ENCODE peak calls at places on chromosomes 13 and 19, in five cellular contexts. B is uterus, Q is mesendoderm, W is left ventricle myocardium inferior, A is aorta. R is an unnamed sample. For H3K4me1 and H3K27me3, the result is how much of the 10 kb centered on the place peaks cover.

GRCh38 chr13:89568276-89568675 is 1779.2 kb upstream of the MIR17HG start:
- DNase-seq in B (no peak), Q (no peak), W (no peak), A (no peak), R (no peak)

GRCh38 chr13:90118467-90119071 is 1228.9 kb upstream of the MIR17HG start:
- DNase-seq in B (no peak), Q (peak), W (no peak), A (no peak), R (no peak)

GRCh38 chr13:40060318-40061007 is 405.0 kb downstream of the COG6 start:
- DNase-seq in B (peak), Q (no peak), W (peak), A (peak), R (no peak)

GRCh38 chr13:93309886-93310520 is 83.4 kb downstream of the GPC6 start:
- DNase-seq in B (no peak), Q (peak), W (no peak), A (no peak), R (no peak)

GRCh38 chr13:109402976-109403375 is 383.4 kb downstream of the IRS2 start:
- DNase-seq in B (no peak), Q (no peak), W (no peak), A (no peak), R (no peak)

GRCh38 chr13:113102727-113103126 is 2.9 kb upstream of the F7 start:
- DNase-seq in B (no peak), Q (no peak), W (no peak), A (no peak), R (no peak)

GRCh38 chr19:4749870-4750269 is 26.2 kb upstream of the DPP9 start:
- DNase-seq in B (no peak), Q (no peak), W (no peak), A (no peak), R (no peak)

GRCh38 chr19:48878219-48879024 is 6.2 kb downstream of the PPP1R15A start:
- DNase-seq in B (no peak), Q (no peak), W (no peak), A (peak), R (peak)

GRCh38 chr13:67650471-67650870 is 420.3 kb upstream of the PCDH9 start:
- DNase-seq in B (no peak), Q (no peak), W (no peak), A (no peak), R (no peak)

GRCh38 chr19:48770223-48770622 is 14.9 kb downstream of the FGF21 start:
- DNase-seq in B (no peak), Q (no peak), W (no peak), A (no peak), R (no peak)

GRCh38 chr13:34462843-34463242 is 479.2 kb upstream of the NBEA start:
- DNase-seq in B (no peak), Q (no peak), W (peak), A (no peak), R (no peak)

GRCh38 chr13:112205990-112206389 is 139.0 kb downstream of the SOX1 start:
- DNase-seq in B (no peak), Q (no peak), W (no peak), A (no peak), R (no peak)

GRCh38 chr13:91184244-91184926 is 163.1 kb upstream of the MIR17HG start:
- DNase-seq in B (no peak), Q (no peak), W (no peak), A (no peak), R (no peak)

GRCh38 chr19:17946965-17947784 is 14.4 kb downstream of the CCDC124 start:
- DNase-seq in B (no peak), Q (peak), W (no peak), A (peak), R (peak)

GRCh38 chr13:52975969-52976368 is 52.6 kb upstream of the OLFM4 start:
- DNase-seq in B (no peak), Q (no peak), W (no peak), A (no peak), R (no peak)

DNA sequence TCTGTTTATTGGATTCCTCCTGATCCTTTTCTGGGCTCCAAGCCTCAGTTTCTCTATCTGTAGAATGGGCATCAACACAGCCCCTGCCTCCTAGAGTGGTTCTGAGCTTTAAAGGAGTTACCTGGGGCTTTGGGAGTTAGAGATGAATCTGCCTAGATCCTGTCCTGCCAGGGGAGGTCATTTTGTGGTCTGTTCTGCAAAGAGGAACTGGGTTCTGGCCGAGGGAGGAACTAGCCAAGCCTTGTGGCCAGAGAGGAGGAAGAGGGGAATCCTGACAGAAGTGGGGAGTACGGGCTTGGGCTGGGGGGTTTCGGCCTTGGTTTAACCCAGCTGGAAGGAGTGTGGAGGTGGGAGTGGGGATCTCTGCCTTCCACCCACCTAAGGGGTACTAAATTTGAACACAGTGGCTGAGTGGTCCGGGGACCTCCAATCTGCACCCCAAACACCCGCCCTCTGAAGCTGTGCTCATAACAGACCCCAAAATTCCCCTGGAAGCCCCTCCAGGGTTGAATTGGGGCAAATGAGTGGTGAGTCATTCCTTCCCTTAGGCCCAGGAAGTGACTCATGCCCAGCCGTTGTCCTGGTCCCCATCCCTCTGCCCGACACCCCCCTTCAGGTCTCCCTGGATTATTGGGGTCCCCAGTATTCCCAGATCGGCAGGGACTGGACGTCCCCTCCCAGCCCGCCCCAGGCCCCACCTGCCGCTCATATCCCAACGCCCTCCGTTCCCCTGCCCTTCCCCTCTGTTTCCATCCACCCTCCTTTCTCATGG is 2.8 kb downstream of the ADGRE5 start:
- DNase-seq in B (peak), Q (peak), W (no peak), A (peak), R (no peak)
- H3K4me1 ChIP-seq in B (under half), Q (under half), W (half or more), A (under half), R (under half)

DNA sequence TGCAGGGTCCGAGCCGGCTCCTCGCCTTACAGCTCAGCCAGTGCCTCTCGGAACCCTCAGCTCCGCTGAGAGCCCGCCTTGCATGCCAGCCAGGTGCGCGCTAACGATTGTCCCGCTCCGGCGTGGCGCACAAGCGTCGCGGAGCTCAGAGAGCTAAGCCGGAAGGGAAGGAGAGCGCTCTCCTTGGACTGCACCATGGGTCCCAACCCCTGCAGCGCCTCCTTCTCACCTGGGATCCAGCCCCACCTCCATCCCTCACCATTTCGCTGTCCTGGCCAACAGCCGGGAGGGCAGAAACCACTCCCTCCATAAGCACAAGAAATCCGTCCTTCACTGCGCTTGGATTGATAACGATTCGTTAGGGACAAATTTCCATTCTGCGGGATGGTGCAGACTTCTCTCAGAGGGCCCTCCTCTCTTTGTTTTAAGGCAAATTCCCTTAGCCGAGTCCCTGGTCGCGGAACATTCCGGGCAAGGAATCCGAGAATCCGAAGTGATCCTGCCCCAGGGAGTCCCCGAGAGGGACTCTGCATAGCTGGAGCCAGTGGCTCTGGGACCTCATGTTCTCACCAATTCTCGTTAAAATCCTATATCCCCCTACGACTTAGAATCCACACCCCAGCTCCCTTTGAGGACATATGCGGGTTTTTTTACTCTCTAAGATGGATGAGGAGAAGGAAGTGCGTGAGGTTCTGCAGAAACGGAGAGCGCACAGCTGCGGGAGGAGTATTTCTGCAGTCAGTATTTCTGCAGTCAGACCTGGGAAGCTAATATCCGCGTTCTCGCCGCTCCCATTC is 2.8 kb downstream of the GSX1 start:
- DNase-seq in B (no peak), Q (peak), W (no peak), A (no peak), R (no peak)
- H3K27me3 ChIP-seq in B (under half), Q (half or more), W (half or more), A (under half), R (under half)

GRCh38 chr13:19967619-19968018 is 9.1 kb downstream of the ZMYM2 start:
- DNase-seq in B (no peak), Q (no peak), W (no peak), A (no peak), R (no peak)
- H3K4me1 ChIP-seq in B (under half), Q (under half), W (half or more), A (under half), R (under half)

DNA sequence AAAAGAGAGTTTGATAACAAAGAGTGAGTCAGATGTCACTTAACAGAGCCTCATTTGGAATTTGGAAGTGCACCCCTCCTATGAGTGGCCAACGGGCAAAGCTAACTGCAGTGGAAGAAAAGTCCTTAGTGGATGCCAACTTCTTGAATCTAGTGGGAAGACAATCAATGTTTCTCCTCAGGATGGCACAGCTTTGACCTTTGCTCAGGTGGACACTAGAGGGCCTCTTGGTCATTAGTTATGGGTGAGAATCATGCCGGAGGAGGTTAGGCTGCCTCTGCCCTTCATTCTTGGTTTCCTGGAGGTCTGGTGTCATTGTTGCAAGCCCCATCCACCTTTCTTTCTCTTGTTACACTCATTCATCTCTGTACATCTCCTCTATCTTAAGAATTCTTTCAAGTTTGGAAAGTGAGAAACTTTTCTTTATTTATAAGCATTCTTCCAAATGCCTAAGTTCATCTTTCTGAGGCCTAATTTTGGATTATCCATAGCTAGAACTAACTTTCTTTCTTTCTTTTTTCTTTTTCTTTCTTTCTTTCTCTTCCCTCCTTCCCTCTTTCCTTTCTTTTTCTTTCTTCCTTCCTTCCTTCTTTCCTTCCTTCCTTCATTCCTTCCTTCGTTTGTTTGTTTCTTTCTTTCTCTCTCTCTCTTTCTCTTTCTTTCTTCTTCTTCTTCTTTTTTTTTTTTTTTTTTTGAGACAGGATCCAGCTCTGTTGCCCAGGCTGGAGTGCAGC is 327.2 kb upstream of the TSHZ3 start:
- DNase-seq in B (no peak), Q (peak), W (no peak), A (no peak), R (no peak)
- H3K27me3 ChIP-seq in B (under half), Q (under half), W (under half), A (under half), R (under half)

GRCh38 chr19:2062770-2063169 is 11.7 kb upstream of the MKNK2 start:
- DNase-seq in B (no peak), Q (no peak), W (no peak), A (no peak), R (no peak)

GRCh38 chr19:2061093-2061935 is 10.3 kb upstream of the MKNK2 start:
- DNase-seq in B (peak), Q (peak), W (peak), A (peak), R (peak)

GRCh38 chr19:2063824-2064223 is 12.8 kb upstream of the MKNK2 start:
- DNase-seq in B (no peak), Q (no peak), W (no peak), A (no peak), R (no peak)

GRCh38 chr19:2064395-2064787 is 13.3 kb upstream of the MKNK2 start:
- DNase-seq in B (no peak), Q (no peak), W (no peak), A (no peak), R (no peak)

GRCh38 chr19:2061936-2062729 is 11.1 kb upstream of the MKNK2 start:
- DNase-seq in B (peak), Q (no peak), W (no peak), A (no peak), R (no peak)
- H3K4me1 ChIP-seq in B (under half), Q (under half), W (half or more), A (under half), R (under half)

DNA sequence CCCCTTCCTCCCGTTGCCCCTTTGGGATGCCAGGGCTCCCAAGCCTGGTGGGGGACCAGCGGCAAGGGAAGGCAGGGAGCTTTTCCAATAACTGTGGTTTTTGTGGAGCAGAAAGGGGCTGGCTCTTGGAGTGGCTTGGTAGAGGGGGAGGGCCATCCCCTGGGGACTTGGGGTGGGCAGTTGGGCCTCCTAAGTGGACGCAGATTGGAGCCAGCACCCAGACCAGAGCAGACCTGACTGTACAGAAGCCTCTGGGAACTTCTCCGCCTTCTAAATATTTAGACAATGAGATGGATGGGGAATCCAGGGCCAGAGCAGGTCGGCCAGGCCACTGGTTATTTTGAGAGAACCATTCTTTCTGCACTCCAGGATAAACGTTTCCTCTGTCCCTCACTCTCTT is 4.2 kb downstream of the PTGIR start:
- DNase-seq in B (no peak), Q (no peak), W (no peak), A (peak), R (no peak)
- H3K27me3 ChIP-seq in B (under half), Q (under half), W (under half), A (under half), R (under half)

GRCh38 chr19:14542721-14543328 is 13.4 kb downstream of the TECR start:
- DNase-seq in B (no peak), Q (peak), W (no peak), A (no peak), R (no peak)

GRCh38 chr19:14544047-14544446 is 14.7 kb downstream of the TECR start:
- DNase-seq in B (no peak), Q (peak), W (no peak), A (no peak), R (no peak)

GRCh38 chr19:14544977-14545715 is 15.8 kb downstream of the TECR start:
- DNase-seq in B (no peak), Q (no peak), W (peak), A (no peak), R (no peak)

GRCh38 chr19:14536926-14537692 is 7.7 kb downstream of the TECR start:
- DNase-seq in B (peak), Q (peak), W (peak), A (peak), R (peak)

GRCh38 chr19:14540741-14541525 is 11.5 kb downstream of the TECR start:
- DNase-seq in B (no peak), Q (no peak), W (no peak), A (no peak), R (no peak)
- H3K4me1 ChIP-seq in B (under half), Q (under half), W (under half), A (under half), R (under half)